ENCODE peak calls at places on chromosomes 3 and 15, in four cellular contexts. K is endothelial cell of umbilical vein, V is thoracic aorta, J is AG04449. O is an unnamed sample.

GRCh38 chr3:170021083-170021482 is 16.7 kb upstream of the GPR160 start:
- DNase-seq in K (no peak), V (no peak), J (no peak), O (no peak)

GRCh38 chr3:156685752-156686151 is 11.4 kb downstream of the TIPARP start:
- DNase-seq in V (no peak), J (no peak), K (no peak), O (no peak)

GRCh38 chr15:94909510-94909909 is 678.1 kb downstream of the MCTP2 start:
- DNase-seq in K (no peak), J (no peak), V (no peak), O (no peak)

GRCh38 chr3:179474480-179474879 is 23.2 kb upstream of the GNB4 start:
- DNase-seq in J (no peak), K (peak; percentile 13), V (no peak), O (no peak)

GRCh38 chr3:23159929-23160328 is 43.2 kb upstream of the UBE2E2 start:
- DNase-seq in J (peak; percentile 63), V (no peak), K (peak; percentile 57), O (peak; percentile 55)

GRCh38 chr15:29089731-29090616 is 179.6 kb downstream of the NSMCE3 start:
- DNase-seq in V (no peak), K (no peak), J (no peak), O (peak; percentile 13)

GRCh38 chr3:45555154-45555591 is 39.4 kb upstream of the LIMD1 start:
- DNase-seq in J (no peak), K (no peak), V (no peak), O (no peak)

GRCh38 chr3:110420158-110420641 is 651.4 kb upstream of the NECTIN3 start:
- DNase-seq in V (no peak), K (peak; percentile 94), J (peak; percentile 41), O (peak; percentile 55)

GRCh38 chr3:59261009-59261408 is 211.2 kb upstream of the CFAP20DC start:
- DNase-seq in J (no peak), V (no peak), K (no peak), O (no peak)

GRCh38 chr15:84816694-84817460 is at the start of gene ALPK3:
- DNase-seq in K (peak; percentile 56), J (no peak), V (no peak), O (no peak)